ENCODE peak calls at places on chromosomes 13 and 19, in four cellular contexts. T is activated CD4-positive, CD25-positive, alpha-beta regulatory T cell; P is anterior cingulate cortex; U is hippocampal formation. B is an unnamed sample.
A peak's percentile ranks its signal among the peaks of the same experiment; 100 is the strongest.

GRCh38 chr13:107864543-107865460 is 350.5 kb downstream of the LIG4 start:
- DNase-seq in T (no peak), P (no peak), U (peak; percentile 38), B (no peak)

GRCh38 chr13:74052402-74052928 is 81.7 kb downstream of the KLF12 start:
- DNase-seq in T (no peak), P (no peak), U (no peak), B (no peak)

GRCh38 chr19:46660008-46660517 is 919 bp downstream of the DACT3 start:
- DNase-seq in T (no peak), P (no peak), U (no peak), B (no peak)

GRCh38 chr19:56116606-56117005 is 4.5 kb downstream of the ZNF787 start:
- DNase-seq in T (no peak), P (no peak), U (no peak), B (no peak)

GRCh38 chr13:50916701-50917184 is 7.2 kb downstream of the RNASEH2B start:
- DNase-seq in T (no peak), P (no peak), U (peak; percentile 28), B (no peak)

GRCh38 chr13:102318233-102318632 is 83.6 kb downstream of the FGF14 start:
- DNase-seq in T (no peak), P (no peak), U (no peak), B (no peak)

GRCh38 chr19:3606690-3607289 is at the start of gene TBXA2R:
- DNase-seq in T (peak; percentile 21), P (no peak), U (no peak), B (peak; percentile 90)

GRCh38 chr13:42354246-42355117 is 82.5 kb downstream of the AKAP11 start:
- DNase-seq in T (no peak), P (no peak), U (no peak), B (no peak)

GRCh38 chr13:55777612-55778011 is 1363.1 kb upstream of the PRR20A start:
- DNase-seq in T (no peak), P (no peak), U (no peak), B (no peak)

GRCh38 chr13:30193279-30194234 is 113.8 kb downstream of the KATNAL1 start:
- DNase-seq in T (no peak), P (no peak), U (no peak), B (no peak)

GRCh38 chr13:103039183-103039582 is 27.0 kb downstream of the SLC10A2 start:
- DNase-seq in T (no peak), P (no peak), U (no peak), B (no peak)

GRCh38 chr13:50129923-50130685 is 114.9 kb downstream of the KCNRG start:
- DNase-seq in T (no peak), P (no peak), U (no peak), B (peak; percentile 62)

GRCh38 chr19:57269515-57270250 is 10.6 kb upstream of the ZNF460 start:
- DNase-seq in T (no peak), P (no peak), U (no peak), B (no peak)

GRCh38 chr13:23903906-23904280 is 6.6 kb upstream of the C1QTNF9B start:
- DNase-seq in T (no peak), P (no peak), U (no peak), B (no peak)

GRCh38 chr19:6498294-6499036 is 3.6 kb downstream of the TUBB4A start:
- DNase-seq in T (no peak), P (no peak), U (no peak), B (no peak)

GRCh38 chr19:4062576-4063368 is 3.9 kb downstream of the ZBTB7A start:
- DNase-seq in T (no peak), P (no peak), U (no peak), B (no peak)

GRCh38 chr13:44230736-44231135 is 142.9 kb upstream of the SERP2 start:
- DNase-seq in T (no peak), P (no peak), U (no peak), B (no peak)

GRCh38 chr19:4910594-4911273 is 1.4 kb downstream of the UHRF1 start:
- DNase-seq in T (no peak), P (no peak), U (no peak), B (no peak)

GRCh38 chr19:50565984-50566903 is 2.0 kb downstream of the LRRC4B start:
- DNase-seq in T (no peak), P (peak; percentile 63), U (peak; percentile 37), B (no peak)

GRCh38 chr13:21435710-21436151 is 23.4 kb downstream of the ZDHHC20 start:
- DNase-seq in T (peak; percentile 3), P (no peak), U (no peak), B (peak; percentile 60)

B was measured in Right ventricle myocardium superior.